ENCODE peak calls at places on chromosomes 7 and 10, in ten cellular contexts. One of them, this sample, is unnamed.

GRCh38 chr10:66246177-66246576 is 679.7 kb upstream of the LRRTM3 start:
- DNase-seq in aorta: no peak
- DNase-seq in mesendoderm: no peak
- DNase-seq in PC-3: no peak
- DNase-seq in ovary: no peak
- DNase-seq in spleen: no peak
- DNase-seq in adrenal gland: no peak
- DNase-seq in AG10803: no peak
- DNase-seq in body of pancreas: no peak
- DNase-seq in fibroblast of mammary gland: no peak
- DNase-seq in this sample: no peak

GRCh38 chr10:43857206-43857952 is 208.7 kb upstream of the ZNF32 start:
- DNase-seq in aorta: no peak
- DNase-seq in mesendoderm: no peak
- DNase-seq in PC-3: peak
- DNase-seq in ovary: no peak
- DNase-seq in spleen: peak
- DNase-seq in adrenal gland: no peak
- DNase-seq in AG10803: peak
- DNase-seq in body of pancreas: no peak
- DNase-seq in fibroblast of mammary gland: peak
- DNase-seq in this sample: peak

GRCh38 chr10:50260791-50261281 is 9.5 kb upstream of the ASAH2 start:
- DNase-seq in aorta: no peak
- DNase-seq in mesendoderm: no peak
- DNase-seq in PC-3: no peak
- DNase-seq in ovary: no peak
- DNase-seq in spleen: no peak
- DNase-seq in adrenal gland: no peak
- DNase-seq in AG10803: no peak
- DNase-seq in body of pancreas: no peak
- DNase-seq in fibroblast of mammary gland: no peak
- DNase-seq in this sample: no peak

GRCh38 chr10:132889091-132889490 is 53.3 kb downstream of the CFAP46 start:
- DNase-seq in aorta: peak
- DNase-seq in mesendoderm: no peak
- DNase-seq in PC-3: no peak
- DNase-seq in ovary: no peak
- DNase-seq in spleen: peak
- DNase-seq in adrenal gland: no peak
- DNase-seq in AG10803: no peak
- DNase-seq in body of pancreas: no peak
- DNase-seq in fibroblast of mammary gland: no peak
- DNase-seq in this sample: no peak

GRCh38 chr7:23065974-23066373 is 39.6 kb upstream of the KLHL7 start:
- DNase-seq in aorta: no peak
- DNase-seq in mesendoderm: no peak
- DNase-seq in PC-3: no peak
- DNase-seq in ovary: no peak
- DNase-seq in spleen: no peak
- DNase-seq in adrenal gland: no peak
- DNase-seq in AG10803: peak
- DNase-seq in body of pancreas: no peak
- DNase-seq in fibroblast of mammary gland: peak
- DNase-seq in this sample: no peak

GRCh38 chr7:120933475-120933874 is 17.1 kb upstream of the ING3 start:
- DNase-seq in aorta: no peak
- DNase-seq in mesendoderm: no peak
- DNase-seq in PC-3: no peak
- DNase-seq in ovary: no peak
- DNase-seq in spleen: no peak
- DNase-seq in adrenal gland: no peak
- DNase-seq in AG10803: no peak
- DNase-seq in body of pancreas: no peak
- DNase-seq in fibroblast of mammary gland: no peak
- DNase-seq in this sample: no peak

GRCh38 chr7:91187061-91187460 is 77.2 kb upstream of the FZD1 start:
- DNase-seq in aorta: no peak
- DNase-seq in mesendoderm: no peak
- DNase-seq in PC-3: no peak
- DNase-seq in ovary: no peak
- DNase-seq in spleen: no peak
- DNase-seq in adrenal gland: no peak
- DNase-seq in AG10803: no peak
- DNase-seq in body of pancreas: no peak
- DNase-seq in fibroblast of mammary gland: no peak
- DNase-seq in this sample: no peak

GRCh38 chr10:28840202-28840601 is 162.9 kb downstream of the BAMBI start:
- DNase-seq in aorta: no peak
- DNase-seq in mesendoderm: no peak
- DNase-seq in PC-3: no peak
- DNase-seq in ovary: no peak
- DNase-seq in spleen: no peak
- DNase-seq in adrenal gland: no peak
- DNase-seq in AG10803: no peak
- DNase-seq in body of pancreas: no peak
- DNase-seq in fibroblast of mammary gland: no peak
- DNase-seq in this sample: no peak

GRCh38 chr7:56026538-56026937 is 24.7 kb downstream of the PSPH start:
- DNase-seq in aorta: no peak
- DNase-seq in mesendoderm: no peak
- DNase-seq in PC-3: no peak
- DNase-seq in ovary: no peak
- DNase-seq in spleen: no peak
- DNase-seq in adrenal gland: no peak
- DNase-seq in AG10803: no peak
- DNase-seq in body of pancreas: no peak
- DNase-seq in fibroblast of mammary gland: no peak
- DNase-seq in this sample: no peak

GRCh38 chr7:115973381-115973780 is 57.2 kb downstream of the TFEC start:
- DNase-seq in aorta: no peak
- DNase-seq in mesendoderm: no peak
- DNase-seq in PC-3: no peak
- DNase-seq in ovary: no peak
- DNase-seq in spleen: no peak
- DNase-seq in adrenal gland: no peak
- DNase-seq in AG10803: no peak
- DNase-seq in body of pancreas: no peak
- DNase-seq in fibroblast of mammary gland: no peak
- DNase-seq in this sample: no peak

GRCh38 chr10:74994714-74995308 is 116.6 kb upstream of the SAMD8 start:
- DNase-seq in aorta: no peak
- DNase-seq in mesendoderm: no peak
- DNase-seq in PC-3: peak
- DNase-seq in ovary: no peak
- DNase-seq in spleen: no peak
- DNase-seq in adrenal gland: no peak
- DNase-seq in AG10803: no peak
- DNase-seq in body of pancreas: no peak
- DNase-seq in fibroblast of mammary gland: no peak
- DNase-seq in this sample: no peak

GRCh38 chr10:93993782-93994668 is at the start of gene PLCE1:
- DNase-seq in aorta: peak
- DNase-seq in mesendoderm: peak
- DNase-seq in PC-3: peak
- DNase-seq in ovary: peak
- DNase-seq in spleen: peak
- DNase-seq in adrenal gland: peak
- DNase-seq in AG10803: peak
- DNase-seq in body of pancreas: peak
- DNase-seq in fibroblast of mammary gland: peak
- DNase-seq in this sample: no peak

GRCh38 chr10:121096617-121097431 is 245.7 kb downstream of the WDR11 start:
- DNase-seq in aorta: no peak
- DNase-seq in mesendoderm: peak
- DNase-seq in PC-3: no peak
- DNase-seq in ovary: no peak
- DNase-seq in spleen: no peak
- DNase-seq in adrenal gland: no peak
- DNase-seq in AG10803: peak
- DNase-seq in body of pancreas: no peak
- DNase-seq in fibroblast of mammary gland: peak
- DNase-seq in this sample: no peak

GRCh38 chr7:46139079-46139478 is 218.0 kb upstream of the IGFBP3 start:
- DNase-seq in aorta: no peak
- DNase-seq in mesendoderm: peak
- DNase-seq in PC-3: peak
- DNase-seq in ovary: no peak
- DNase-seq in spleen: no peak
- DNase-seq in adrenal gland: no peak
- DNase-seq in AG10803: peak
- DNase-seq in body of pancreas: no peak
- DNase-seq in fibroblast of mammary gland: peak
- DNase-seq in this sample: peak

GRCh38 chr7:121123028-121123427 is 134.5 kb downstream of the CPED1 start:
- DNase-seq in aorta: no peak
- DNase-seq in mesendoderm: no peak
- DNase-seq in PC-3: no peak
- DNase-seq in ovary: no peak
- DNase-seq in spleen: no peak
- DNase-seq in adrenal gland: no peak
- DNase-seq in AG10803: no peak
- DNase-seq in body of pancreas: no peak
- DNase-seq in fibroblast of mammary gland: no peak
- DNase-seq in this sample: no peak

GRCh38 chr7:1843921-1844335 is 173.9 kb downstream of the ELFN1 start:
- DNase-seq in aorta: peak
- DNase-seq in mesendoderm: no peak
- DNase-seq in PC-3: no peak
- DNase-seq in ovary: no peak
- DNase-seq in spleen: peak
- DNase-seq in adrenal gland: no peak
- DNase-seq in AG10803: no peak
- DNase-seq in body of pancreas: peak
- DNase-seq in fibroblast of mammary gland: no peak
- DNase-seq in this sample: no peak

DNA sequence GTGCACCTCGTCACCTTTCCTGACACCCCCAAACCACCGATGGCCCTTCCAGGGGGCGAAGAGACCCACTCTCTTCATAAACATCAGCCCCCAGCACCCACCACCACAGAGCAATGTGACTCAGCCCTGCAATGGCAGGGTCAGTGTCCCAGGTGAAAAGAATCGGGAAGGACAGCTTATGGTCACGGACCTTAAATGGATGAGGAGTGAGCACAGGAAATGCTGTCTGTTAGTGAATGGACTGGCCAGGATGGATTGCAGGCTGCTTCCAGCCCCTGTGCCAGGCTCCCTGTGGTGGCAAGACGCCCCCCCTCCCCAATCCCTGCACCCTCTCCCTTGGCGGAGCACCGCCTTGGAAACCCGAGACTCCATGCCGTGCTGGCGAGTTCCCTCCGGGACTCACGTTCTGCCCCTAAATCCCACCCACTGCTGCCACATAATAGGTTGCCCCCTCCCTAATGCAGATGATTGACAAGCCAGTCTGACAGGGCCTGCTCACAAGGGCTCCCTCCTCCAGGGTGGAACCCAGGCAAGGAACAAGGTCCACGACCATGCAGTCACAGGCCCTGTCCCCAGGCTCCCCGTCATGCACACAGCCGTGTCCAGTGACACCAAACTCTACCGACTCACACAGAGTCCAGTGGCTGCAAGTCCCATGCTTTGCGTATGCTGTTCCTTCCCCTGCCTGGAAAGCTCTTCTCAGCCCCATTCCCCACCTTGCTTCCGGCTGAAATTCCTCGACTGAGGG is 7.3 kb downstream of the ASB13 start:
- DNase-seq in aorta: no peak
- DNase-seq in mesendoderm: peak
- DNase-seq in PC-3: no peak
- DNase-seq in ovary: no peak
- DNase-seq in spleen: peak
- DNase-seq in adrenal gland: peak
- DNase-seq in AG10803: no peak
- DNase-seq in body of pancreas: no peak
- DNase-seq in fibroblast of mammary gland: no peak
- DNase-seq in this sample: no peak
- H3K4me3 ChIP-seq in aorta: no peak
- H3K4me3 ChIP-seq in mesendoderm: no peak
- H3K4me3 ChIP-seq in PC-3: peak
- H3K4me3 ChIP-seq in ovary: no peak
- H3K4me3 ChIP-seq in spleen: no peak
- H3K4me3 ChIP-seq in adrenal gland: no peak
- H3K4me3 ChIP-seq in AG10803: no peak
- H3K4me3 ChIP-seq in body of pancreas: no peak
- H3K4me3 ChIP-seq in fibroblast of mammary gland: no peak
- H3K4me3 ChIP-seq in this sample: no peak

GRCh38 chr10:13340626-13341370 is 7.3 kb downstream of the SEPHS1 start:
- DNase-seq in aorta: peak
- DNase-seq in mesendoderm: no peak
- DNase-seq in PC-3: no peak
- DNase-seq in ovary: no peak
- DNase-seq in spleen: no peak
- DNase-seq in adrenal gland: no peak
- DNase-seq in AG10803: no peak
- DNase-seq in body of pancreas: no peak
- DNase-seq in fibroblast of mammary gland: no peak
- DNase-seq in this sample: no peak
- H3K4me3 ChIP-seq in aorta: no peak
- H3K4me3 ChIP-seq in mesendoderm: no peak
- H3K4me3 ChIP-seq in PC-3: no peak
- H3K4me3 ChIP-seq in ovary: no peak
- H3K4me3 ChIP-seq in spleen: no peak
- H3K4me3 ChIP-seq in adrenal gland: no peak
- H3K4me3 ChIP-seq in AG10803: no peak
- H3K4me3 ChIP-seq in body of pancreas: no peak
- H3K4me3 ChIP-seq in fibroblast of mammary gland: no peak
- H3K4me3 ChIP-seq in this sample: no peak

GRCh38 chr7:150665075-150665794 is 20.3 kb upstream of the GIMAP2 start:
- DNase-seq in aorta: no peak
- DNase-seq in mesendoderm: no peak
- DNase-seq in PC-3: peak
- DNase-seq in ovary: no peak
- DNase-seq in spleen: no peak
- DNase-seq in adrenal gland: no peak
- DNase-seq in AG10803: no peak
- DNase-seq in body of pancreas: no peak
- DNase-seq in fibroblast of mammary gland: no peak
- DNase-seq in this sample: no peak
- H3K4me3 ChIP-seq in aorta: no peak
- H3K4me3 ChIP-seq in mesendoderm: no peak
- H3K4me3 ChIP-seq in PC-3: no peak
- H3K4me3 ChIP-seq in ovary: no peak
- H3K4me3 ChIP-seq in spleen: no peak
- H3K4me3 ChIP-seq in adrenal gland: no peak
- H3K4me3 ChIP-seq in AG10803: no peak
- H3K4me3 ChIP-seq in body of pancreas: no peak
- H3K4me3 ChIP-seq in fibroblast of mammary gland: no peak
- H3K4me3 ChIP-seq in this sample: no peak

DNA sequence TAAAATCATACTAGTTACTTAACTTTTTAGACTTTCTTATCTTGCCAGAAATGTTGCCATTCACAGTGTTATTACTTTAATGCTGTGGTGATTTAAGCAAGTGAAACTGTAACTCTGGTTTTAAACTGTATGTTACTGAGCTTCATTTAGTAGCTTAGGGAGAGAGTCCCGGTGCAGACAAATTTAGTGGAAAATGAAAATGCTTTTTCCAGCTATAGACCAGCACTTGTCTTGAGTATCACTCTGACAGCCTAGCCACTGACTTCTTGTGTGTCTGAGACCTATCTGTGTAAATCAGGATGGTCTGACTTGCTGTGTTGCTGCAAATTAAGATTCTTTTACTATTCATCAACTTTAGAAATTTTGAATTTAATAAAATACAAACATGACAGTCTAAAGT is 200.8 kb downstream of the CACNB2 start:
- DNase-seq in aorta: no peak
- DNase-seq in mesendoderm: no peak
- DNase-seq in PC-3: no peak
- DNase-seq in ovary: no peak
- DNase-seq in spleen: no peak
- DNase-seq in adrenal gland: no peak
- DNase-seq in AG10803: no peak
- DNase-seq in body of pancreas: no peak
- DNase-seq in fibroblast of mammary gland: no peak
- DNase-seq in this sample: no peak
- H3K4me3 ChIP-seq in aorta: peak
- H3K4me3 ChIP-seq in mesendoderm: no peak
- H3K4me3 ChIP-seq in PC-3: no peak
- H3K4me3 ChIP-seq in ovary: peak
- H3K4me3 ChIP-seq in spleen: peak
- H3K4me3 ChIP-seq in adrenal gland: peak
- H3K4me3 ChIP-seq in AG10803: peak
- H3K4me3 ChIP-seq in body of pancreas: no peak
- H3K4me3 ChIP-seq in fibroblast of mammary gland: peak
- H3K4me3 ChIP-seq in this sample: peak

This sample was measured in AG04450.